ENCODE peak calls at places on chromosomes 16 and 17, in eight cellular contexts. F, S, Z, P, A, X, B and Q are unnamed samples. For H3K36me3 and H3K4me1, the result is how much of the 10 kb centered on the place peaks cover.

GRCh38 chr16:80744856-80745255 is 59.5 kb downstream of the CDYL2 start:
- DNase-seq in Z (no peak), S (no peak), A (no peak), B (no peak), X (no peak), P (no peak), F (no peak), Q (no peak)

GRCh38 chr16:64469906-64470702 is 651.8 kb downstream of the CDH11 start:
- DNase-seq in Z (no peak), X (no peak), S (no peak), B (no peak), P (no peak), F (no peak), A (no peak), Q (no peak)

GRCh38 chr16:1734123-1734522 is 28.1 kb downstream of the MAPK8IP3 start:
- DNase-seq in A (no peak), P (no peak), B (no peak), Z (no peak), F (no peak), X (no peak), S (no peak), Q (no peak)

GRCh38 chr16:30535106-30535776 is 583 bp upstream of the ZNF747 start:
- DNase-seq in P (no peak), A (no peak), S (no peak), X (no peak), B (no peak), F (no peak), Z (peak), Q (no peak)

GRCh38 chr16:11256657-11257130 is 690 bp upstream of the SOCS1 start:
- DNase-seq in F (peak), S (peak), X (no peak), A (peak), Z (peak), B (peak), P (peak), Q (no peak)

GRCh38 chr16:81730090-81731051 is 48.7 kb upstream of the PLCG2 start:
- DNase-seq in A (peak), X (peak), P (peak), B (peak), F (peak), Z (peak), S (peak), Q (peak)

GRCh38 chr16:48365601-48366164 is 19.5 kb downstream of the SIAH1 start:
- DNase-seq in B (peak), Z (peak), X (peak), P (peak), S (peak), F (peak), A (peak), Q (peak)

GRCh38 chr17:78383725-78384471 is 5.4 kb downstream of the PGS1 start:
- DNase-seq in Z (no peak), A (peak), X (no peak), S (no peak), F (peak), B (peak), P (peak), Q (no peak)

GRCh38 chr17:44152875-44153274 is 11.1 kb downstream of the HROB start:
- DNase-seq in S (no peak), B (no peak), X (no peak), F (no peak), A (no peak), P (peak), Z (no peak), Q (no peak)

GRCh38 chr16:28596840-28597691 is at the start of gene SULT1A2:
- DNase-seq in Z (peak), P (peak), B (no peak), S (no peak), A (peak), X (no peak), F (no peak), Q (no peak)
- H3K36me3 ChIP-seq in Z (under half), P (under half), B (under half), S (under half), A (under half), X (under half), F (under half), Q (under half)

DNA sequence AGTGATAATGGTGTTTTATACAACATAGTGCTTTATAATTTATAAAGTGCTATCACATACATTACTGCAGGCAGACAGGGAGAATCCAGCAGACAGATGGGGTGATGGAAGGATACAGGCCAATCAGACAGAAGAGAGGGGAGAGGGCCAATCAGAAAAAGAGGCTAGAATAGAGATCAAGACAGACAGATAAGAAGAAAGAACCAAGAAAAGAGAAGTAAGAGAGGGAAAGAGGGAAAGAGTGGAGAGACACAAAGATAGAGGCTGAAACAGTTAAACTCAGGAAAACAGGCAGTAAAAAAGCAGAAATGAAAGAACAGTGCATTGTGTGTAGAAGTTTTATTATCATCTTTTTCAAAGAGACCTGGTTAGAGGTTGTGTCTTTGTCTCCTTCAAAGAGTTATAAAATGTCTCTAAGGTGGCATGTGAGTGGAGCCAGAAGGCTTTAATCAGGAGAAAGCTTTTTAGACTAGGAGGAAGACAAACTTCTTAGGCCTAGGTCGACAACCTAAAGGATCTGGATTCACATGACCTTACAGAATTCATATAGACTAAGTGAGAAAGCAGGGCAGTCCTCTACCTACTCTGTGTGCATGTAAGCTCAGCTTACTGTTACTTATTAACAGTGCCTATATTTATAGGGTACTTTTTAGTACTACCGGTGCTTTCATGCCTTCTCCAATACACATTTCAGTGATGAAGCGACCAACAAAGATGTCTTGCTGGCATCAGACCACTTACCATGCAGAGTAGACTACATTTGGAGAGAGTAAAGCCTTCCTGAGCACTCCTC is 8.3 kb upstream of the CHD3 start:
- DNase-seq in Z (no peak), P (no peak), F (no peak), X (no peak), S (no peak), A (no peak), B (no peak), Q (no peak)
- H3K4me3 ChIP-seq in Z (no peak), P (no peak), F (no peak), X (no peak), S (no peak), A (no peak), B (no peak), Q (no peak)

GRCh38 chr17:57373756-57374155 is 117.4 kb downstream of the MSI2 start:
- DNase-seq in Z (no peak), F (no peak), S (no peak), X (no peak), B (no peak), A (no peak), P (no peak), Q (no peak)
- H3K4me1 ChIP-seq in Z (under half), F (under half), S (under half), X (under half), B (under half), A (under half), P (half or more), Q (under half)

GRCh38 chr17:8443756-8444155 is 8.1 kb downstream of the NDEL1 start:
- DNase-seq in P (no peak), X (no peak), S (no peak), A (no peak), B (no peak), F (no peak), Z (no peak), Q (no peak)

GRCh38 chr17:8448310-8448709 is 12.6 kb downstream of the NDEL1 start:
- DNase-seq in Z (no peak), F (no peak), X (no peak), S (no peak), A (no peak), B (no peak), P (no peak), Q (no peak)

GRCh38 chr17:8444506-8444905 is 8.8 kb downstream of the NDEL1 start:
- DNase-seq in X (no peak), S (no peak), P (no peak), F (no peak), B (no peak), A (no peak), Z (no peak), Q (no peak)

GRCh38 chr17:8445536-8445935 is 9.9 kb downstream of the NDEL1 start:
- DNase-seq in P (no peak), S (peak), B (no peak), F (no peak), X (no peak), Z (no peak), A (no peak), Q (no peak)

DNA sequence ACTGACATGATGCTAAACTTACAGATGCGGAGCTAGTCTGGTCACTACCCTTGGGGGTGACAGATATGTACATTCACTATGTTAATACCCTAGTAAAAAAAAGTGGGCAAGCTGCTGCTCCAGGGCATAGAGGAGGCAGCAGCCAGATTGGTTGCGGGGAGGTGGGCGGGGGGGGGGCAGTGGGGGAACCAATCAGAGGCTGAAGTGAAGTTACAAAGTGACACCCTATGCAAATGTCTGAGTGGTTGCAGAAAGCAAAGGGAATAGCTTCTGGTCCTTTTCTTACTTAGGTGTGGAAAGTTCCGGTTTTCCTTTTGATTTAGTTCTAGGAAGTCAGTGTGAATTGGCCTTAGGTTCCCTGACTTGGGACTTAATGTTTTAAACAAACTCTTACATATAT is 12.1 kb downstream of the NDEL1 start:
- DNase-seq in X (no peak), P (no peak), F (no peak), A (no peak), S (peak), B (no peak), Z (peak), Q (no peak)
- H3K36me3 ChIP-seq in X (half or more), P (under half), F (under half), A (under half), S (half or more), B (under half), Z (under half), Q (half or more)

GRCh38 chr16:28936784-28937155 is 5.0 kb downstream of the CD19 start:
- DNase-seq in S (no peak), B (no peak), F (no peak), P (no peak), X (no peak), A (no peak), Z (no peak), Q (no peak)

GRCh38 chr16:28937222-28937876 is 5.6 kb downstream of the CD19 start:
- DNase-seq in S (no peak), P (no peak), F (no peak), A (no peak), Z (no peak), X (no peak), B (no peak), Q (no peak)

GRCh38 chr16:28933176-28933575 is 1.4 kb downstream of the CD19 start:
- DNase-seq in B (no peak), F (no peak), X (no peak), Z (peak), P (no peak), A (no peak), S (no peak), Q (no peak)

GRCh38 chr16:28935924-28936783 is 4.4 kb downstream of the CD19 start:
- DNase-seq in F (peak), A (peak), P (peak), Z (peak), B (peak), S (peak), X (peak), Q (peak)

DNA sequence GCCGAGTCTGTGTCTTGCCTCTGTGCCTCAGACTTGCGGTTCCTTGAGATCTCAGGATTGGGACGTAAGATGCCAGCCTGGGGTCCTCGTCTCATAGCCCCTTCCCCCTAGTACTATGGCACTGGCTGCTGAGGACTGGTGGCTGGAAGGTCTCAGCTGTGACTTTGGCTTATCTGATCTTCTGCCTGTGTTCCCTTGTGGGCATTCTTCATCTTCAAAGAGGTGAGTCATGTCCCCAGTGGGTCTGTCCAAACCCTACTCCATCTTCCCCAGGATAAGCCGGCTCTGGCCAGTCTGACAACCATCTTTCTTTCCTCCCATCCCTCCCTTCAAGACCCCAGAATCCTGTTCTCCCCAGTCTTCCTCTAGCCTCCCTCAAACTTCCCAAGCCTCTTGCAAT is 3.6 kb downstream of the CD19 start:
- DNase-seq in B (no peak), F (no peak), Z (no peak), P (no peak), X (no peak), A (no peak), S (no peak), Q (no peak)
- H3K4me3 ChIP-seq in B (no peak), F (no peak), Z (no peak), P (no peak), X (no peak), A (no peak), S (no peak), Q (no peak)

GRCh38 chr16:369275-369865 is 968 bp downstream of the MRPL28 start:
- DNase-seq in X (no peak), S (no peak), Z (no peak), P (no peak), A (no peak), B (no peak), F (no peak), Q (no peak)
- H3K4me1 ChIP-seq in X (under half), S (under half), Z (under half), P (under half), A (under half), B (under half), F (under half), Q (under half)

GRCh38 chr16:23071202-23072083 is 77.8 kb downstream of the USP31 start:
- DNase-seq in X (no peak), F (peak), S (no peak), P (peak), Z (no peak), B (peak), A (no peak), Q (no peak)
- H3K36me3 ChIP-seq in X (under half), F (under half), S (half or more), P (under half), Z (under half), B (under half), A (under half), Q (under half)

GRCh38 chr17:38873646-38874380 is 4.0 kb downstream of the LASP1 start:
- DNase-seq in A (no peak), F (no peak), S (no peak), P (no peak), X (no peak), Z (no peak), B (no peak), Q (no peak)
- H3K4me3 ChIP-seq in A (no peak), F (no peak), S (no peak), P (no peak), X (no peak), Z (no peak), B (no peak), Q (no peak)

DNA sequence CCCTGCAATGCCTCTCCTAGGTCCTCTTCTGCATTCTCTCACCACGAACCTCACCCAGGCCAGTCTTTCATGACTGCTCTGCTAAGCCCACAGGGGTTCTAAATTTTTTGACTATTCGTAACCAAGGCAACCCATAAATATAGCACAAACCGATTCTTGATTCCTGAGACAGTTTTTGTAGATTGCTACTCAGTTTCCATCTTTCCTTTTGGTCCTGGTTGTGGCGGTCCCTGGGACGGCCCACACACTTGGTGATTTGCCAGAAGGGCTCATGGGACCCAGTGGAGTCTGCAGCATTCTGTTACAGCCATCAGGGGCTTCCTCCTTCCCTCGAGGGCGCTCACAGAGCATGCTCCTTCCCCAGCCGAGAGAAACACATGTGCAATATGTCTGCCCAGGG is 23.4 kb upstream of the MGAT5B start:
- DNase-seq in A (no peak), Z (no peak), S (peak), X (no peak), P (no peak), F (no peak), B (no peak), Q (no peak)
- H3K4me1 ChIP-seq in A (under half), Z (under half), S (under half), X (under half), P (under half), F (under half), B (under half), Q (under half)

GRCh38 chr17:29079433-29079832 is 36.5 kb downstream of the PIPOX start:
- DNase-seq in X (no peak), P (no peak), Z (no peak), S (no peak), F (no peak), B (no peak), A (no peak), Q (no peak)
- H3K36me3 ChIP-seq in X (half or more), P (under half), Z (under half), S (under half), F (under half), B (under half), A (under half), Q (half or more)